ENCODE peak calls at places on chromosomes 13 and 19, in eight cellular contexts. One of them, this sample, is unnamed.

GRCh38 chr19:46536391-46536790 is 40.7 kb upstream of the PNMA8B start:
- DNase-seq in cardiac fibroblast: no peak
- DNase-seq in NCI-H1105: no peak
- DNase-seq in NCI-H1092: no peak
- DNase-seq in glutamatergic neuron: no peak
- DNase-seq in A172: no peak
- DNase-seq in H7: no peak
- DNase-seq in activated CD4-positive, alpha-beta T cell treated with anti-CD3 and anti-CD28 coated beads for 24 hours: no peak
- DNase-seq in this sample: no peak

GRCh38 chr13:86932935-86933334 is 738.2 kb upstream of the SLITRK5 start:
- DNase-seq in cardiac fibroblast: no peak
- DNase-seq in NCI-H1105: no peak
- DNase-seq in NCI-H1092: no peak
- DNase-seq in glutamatergic neuron: no peak
- DNase-seq in A172: no peak
- DNase-seq in H7: peak
- DNase-seq in activated CD4-positive, alpha-beta T cell treated with anti-CD3 and anti-CD28 coated beads for 24 hours: no peak
- DNase-seq in this sample: no peak

GRCh38 chr19:1651548-1652394 is 644 bp downstream of the TCF3 start:
- DNase-seq in cardiac fibroblast: peak
- DNase-seq in NCI-H1105: no peak
- DNase-seq in NCI-H1092: no peak
- DNase-seq in glutamatergic neuron: peak
- DNase-seq in A172: no peak
- DNase-seq in H7: peak
- DNase-seq in activated CD4-positive, alpha-beta T cell treated with anti-CD3 and anti-CD28 coated beads for 24 hours: peak
- DNase-seq in this sample: peak

GRCh38 chr19:54485846-54486245 is 12.8 kb upstream of the CDC42EP5 start:
- DNase-seq in cardiac fibroblast: peak
- DNase-seq in NCI-H1105: no peak
- DNase-seq in NCI-H1092: no peak
- DNase-seq in glutamatergic neuron: no peak
- DNase-seq in A172: no peak
- DNase-seq in H7: no peak
- DNase-seq in activated CD4-positive, alpha-beta T cell treated with anti-CD3 and anti-CD28 coated beads for 24 hours: no peak
- DNase-seq in this sample: no peak

GRCh38 chr13:74555291-74556001 is 421.2 kb upstream of the KLF12 start:
- DNase-seq in cardiac fibroblast: no peak
- DNase-seq in NCI-H1105: no peak
- DNase-seq in NCI-H1092: no peak
- DNase-seq in glutamatergic neuron: peak
- DNase-seq in A172: no peak
- DNase-seq in H7: no peak
- DNase-seq in activated CD4-positive, alpha-beta T cell treated with anti-CD3 and anti-CD28 coated beads for 24 hours: no peak
- DNase-seq in this sample: no peak

GRCh38 chr19:15107056-15108010 is at the start of gene SYDE1:
- DNase-seq in cardiac fibroblast: peak
- DNase-seq in NCI-H1105: no peak
- DNase-seq in NCI-H1092: no peak
- DNase-seq in glutamatergic neuron: peak
- DNase-seq in A172: peak
- DNase-seq in H7: peak
- DNase-seq in activated CD4-positive, alpha-beta T cell treated with anti-CD3 and anti-CD28 coated beads for 24 hours: peak
- DNase-seq in this sample: no peak

GRCh38 chr13:111547726-111548273 is 227.4 kb downstream of the TEX29 start:
- DNase-seq in cardiac fibroblast: no peak
- DNase-seq in NCI-H1105: no peak
- DNase-seq in NCI-H1092: no peak
- DNase-seq in glutamatergic neuron: no peak
- DNase-seq in A172: no peak
- DNase-seq in H7: no peak
- DNase-seq in activated CD4-positive, alpha-beta T cell treated with anti-CD3 and anti-CD28 coated beads for 24 hours: no peak
- DNase-seq in this sample: no peak

GRCh38 chr13:73341748-73342147 is 282.9 kb downstream of the KLF5 start:
- DNase-seq in cardiac fibroblast: peak
- DNase-seq in NCI-H1105: no peak
- DNase-seq in NCI-H1092: no peak
- DNase-seq in glutamatergic neuron: no peak
- DNase-seq in A172: peak
- DNase-seq in H7: peak
- DNase-seq in activated CD4-positive, alpha-beta T cell treated with anti-CD3 and anti-CD28 coated beads for 24 hours: no peak
- DNase-seq in this sample: no peak

GRCh38 chr19:4390862-4391693 is 9.3 kb downstream of the SH3GL1 start:
- DNase-seq in cardiac fibroblast: no peak
- DNase-seq in NCI-H1105: no peak
- DNase-seq in NCI-H1092: no peak
- DNase-seq in glutamatergic neuron: no peak
- DNase-seq in A172: no peak
- DNase-seq in H7: peak
- DNase-seq in activated CD4-positive, alpha-beta T cell treated with anti-CD3 and anti-CD28 coated beads for 24 hours: no peak
- DNase-seq in this sample: no peak

GRCh38 chr13:101919541-101920306 is 467.2 kb downstream of the ITGBL1 start:
- DNase-seq in cardiac fibroblast: peak
- DNase-seq in NCI-H1105: peak
- DNase-seq in NCI-H1092: peak
- DNase-seq in glutamatergic neuron: peak
- DNase-seq in A172: peak
- DNase-seq in H7: peak
- DNase-seq in activated CD4-positive, alpha-beta T cell treated with anti-CD3 and anti-CD28 coated beads for 24 hours: no peak
- DNase-seq in this sample: no peak

GRCh38 chr13:108702171-108702570 is 72.8 kb downstream of the MYO16 start:
- DNase-seq in cardiac fibroblast: no peak
- DNase-seq in NCI-H1105: no peak
- DNase-seq in NCI-H1092: no peak
- DNase-seq in glutamatergic neuron: no peak
- DNase-seq in A172: no peak
- DNase-seq in H7: no peak
- DNase-seq in activated CD4-positive, alpha-beta T cell treated with anti-CD3 and anti-CD28 coated beads for 24 hours: no peak
- DNase-seq in this sample: no peak

GRCh38 chr19:33194884-33195710 is 967 bp downstream of the LRP3 start:
- DNase-seq in cardiac fibroblast: peak
- DNase-seq in NCI-H1105: no peak
- DNase-seq in NCI-H1092: no peak
- DNase-seq in glutamatergic neuron: peak
- DNase-seq in A172: peak
- DNase-seq in H7: peak
- DNase-seq in activated CD4-positive, alpha-beta T cell treated with anti-CD3 and anti-CD28 coated beads for 24 hours: no peak
- DNase-seq in this sample: no peak

GRCh38 chr19:21082011-21082975 is at the start of gene ZNF714:
- DNase-seq in cardiac fibroblast: peak
- DNase-seq in NCI-H1105: peak
- DNase-seq in NCI-H1092: peak
- DNase-seq in glutamatergic neuron: peak
- DNase-seq in A172: peak
- DNase-seq in H7: peak
- DNase-seq in activated CD4-positive, alpha-beta T cell treated with anti-CD3 and anti-CD28 coated beads for 24 hours: peak
- DNase-seq in this sample: peak

GRCh38 chr19:55189424-55189823 is 9.3 kb upstream of the SYT5 start:
- DNase-seq in cardiac fibroblast: peak
- DNase-seq in NCI-H1105: no peak
- DNase-seq in NCI-H1092: no peak
- DNase-seq in glutamatergic neuron: no peak
- DNase-seq in A172: peak
- DNase-seq in H7: no peak
- DNase-seq in activated CD4-positive, alpha-beta T cell treated with anti-CD3 and anti-CD28 coated beads for 24 hours: no peak
- DNase-seq in this sample: no peak

This sample was measured in erythroblast.